ENCODE peak calls at places on chromosomes 4 and X, in ten cellular contexts. P is fibroblast of pulmonary artery; Y is activated CD8-positive, alpha-beta T cell treated with anti-CD3 and anti-CD28 coated beads for 36 hours; T is T47D; L is HFF-Myc; B is AG10803; R is activated T-cell treated with anti-CD3 and anti-CD28 coated beads for 48 hours; K is endodermal cell; D is HTR-8/SVneo; N is amniotic epithelial cell. Q is an unnamed sample.

GRCh38 chrX:121836000-121836399 is 788.6 kb downstream of the GLUD2 start:
- DNase-seq in P (no peak), Y (no peak), T (no peak), L (no peak), B (no peak), R (no peak), K (no peak), D (no peak), N (no peak), Q (no peak)

GRCh38 chrX:17154001-17154400 is 207.5 kb downstream of the REPS2 start:
- DNase-seq in P (no peak), Y (no peak), T (no peak), L (no peak), B (no peak), R (no peak), K (no peak), D (no peak), N (no peak), Q (no peak)

GRCh38 chrX:17552251-17552650 is 177.3 kb downstream of the NHS start:
- DNase-seq in P (peak; percentile 59), Y (no peak), T (no peak), L (no peak), B (peak; percentile 37), R (no peak), K (no peak), D (no peak), N (no peak), Q (no peak)

GRCh38 chrX:1420371-1420770 is 28.5 kb upstream of the SLC25A6 start:
- DNase-seq in P (no peak), Y (no peak), T (no peak), L (no peak), B (no peak), R (no peak), K (no peak), D (no peak), N (no peak), Q (no peak)

GRCh38 chrX:16986169-16986568 is 39.7 kb downstream of the REPS2 start:
- DNase-seq in P (no peak), Y (no peak), T (no peak), L (no peak), B (no peak), R (no peak), K (no peak), D (no peak), N (no peak), Q (no peak)

GRCh38 chr4:166435449-166435848 is 562.4 kb downstream of the TLL1 start:
- DNase-seq in P (peak; percentile 90), Y (no peak), T (no peak), L (peak; percentile 15), B (peak; percentile 53), R (no peak), K (no peak), D (peak; percentile 31), N (peak; percentile 91), Q (no peak)

GRCh38 chr4:178778500-178778899 is 1336.3 kb upstream of the AGA start:
- DNase-seq in P (no peak), Y (no peak), T (peak; percentile 9), L (no peak), B (no peak), R (no peak), K (no peak), D (no peak), N (no peak), Q (no peak)

GRCh38 chr4:123562994-123563745 is 166.6 kb downstream of the SPRY1 start:
- DNase-seq in P (peak; percentile 27), Y (no peak), T (no peak), L (no peak), B (no peak), R (no peak), K (no peak), D (no peak), N (peak; percentile 88), Q (no peak)

GRCh38 chrX:131792789-131793462 is 230.2 kb upstream of the STK26 start:
- DNase-seq in P (no peak), Y (no peak), T (peak; percentile 94), L (no peak), B (peak; percentile 42), R (no peak), K (no peak), D (no peak), N (no peak), Q (no peak)

GRCh38 chrX:74138943-74139342 is 165.0 kb upstream of the ZCCHC13 start:
- DNase-seq in P (no peak), Y (no peak), T (no peak), L (no peak), B (no peak), R (no peak), K (no peak), D (no peak), N (no peak), Q (no peak)

GRCh38 chr4:103719320-103720204 is at the start of gene TACR3:
- DNase-seq in P (no peak), Y (no peak), T (no peak), L (no peak), B (no peak), R (no peak), K (peak; percentile 85), D (no peak), N (no peak), Q (no peak)

GRCh38 chr4:98262431-98262830 is 1.2 kb downstream of the RAP1GDS1 start:
- DNase-seq in P (no peak), Y (no peak), T (no peak), L (no peak), B (peak; percentile 13), R (no peak), K (no peak), D (no peak), N (peak; percentile 14), Q (no peak)

GRCh38 chr4:65580551-65580950 is 89.7 kb downstream of the EPHA5 start:
- DNase-seq in P (peak; percentile 27), Y (no peak), T (no peak), L (no peak), B (no peak), R (no peak), K (no peak), D (no peak), N (peak; percentile 22), Q (no peak)

GRCh38 chrX:21638311-21638710 is 19.8 kb downstream of the KLHL34 start:
- DNase-seq in P (peak; percentile 1), Y (no peak), T (no peak), L (no peak), B (peak; percentile 61), R (no peak), K (no peak), D (no peak), N (peak; percentile 82), Q (no peak)

GRCh38 chrX:118973389-118974087 is 880 bp upstream of the LONRF3 start:
- DNase-seq in P (no peak), Y (no peak), T (no peak), L (no peak), B (no peak), R (no peak), K (no peak), D (no peak), N (no peak), Q (peak; percentile 48)

GRCh38 chrX:49120104-49120503 is 3.4 kb downstream of the GPKOW start:
- DNase-seq in P (peak; percentile 11), Y (no peak), T (peak; percentile 52), L (no peak), B (no peak), R (no peak), K (no peak), D (no peak), N (no peak), Q (no peak)

GRCh38 chr4:183438458-183439113 is 5.8 kb upstream of the CDKN2AIP start:
- DNase-seq in P (peak; percentile 66), Y (no peak), T (peak; percentile 62), L (peak; percentile 70), B (peak; percentile 16), R (no peak), K (no peak), D (peak; percentile 54), N (peak; percentile 82), Q (no peak)

GRCh38 chrX:41781500-41781899 is 57.5 kb downstream of the GPR82 start:
- DNase-seq in P (peak; percentile 60), Y (peak; percentile 17), T (peak; percentile 47), L (no peak), B (peak; percentile 45), R (no peak), K (no peak), D (peak; percentile 13), N (peak; percentile 43), Q (no peak)

GRCh38 chr4:140893939-140894338 is 137.8 kb upstream of the TBC1D9 start:
- DNase-seq in P (peak; percentile 14), Y (no peak), T (no peak), L (peak; percentile 86), B (peak; percentile 92), R (no peak), K (no peak), D (no peak), N (peak; percentile 19), Q (no peak)

GRCh38 chr4:61992351-61992750 is 792.2 kb downstream of the ADGRL3 start:
- DNase-seq in P (no peak), Y (no peak), T (no peak), L (no peak), B (no peak), R (no peak), K (no peak), D (no peak), N (no peak), Q (no peak)

GRCh38 chrX:120426599-120426998 is 42.5 kb downstream of the LAMP2 start:
- DNase-seq in P (peak; percentile 12), Y (no peak), T (no peak), L (no peak), B (peak; percentile 15), R (no peak), K (no peak), D (no peak), N (no peak), Q (no peak)

GRCh38 chrX:147803948-147804347 is 107.8 kb upstream of the FMR1 start:
- DNase-seq in P (peak; percentile 0), Y (peak; percentile 8), T (peak; percentile 33), L (no peak), B (peak; percentile 0), R (no peak), K (no peak), D (peak; percentile 5), N (no peak), Q (no peak)

GRCh38 chr4:124610214-124610613 is 102.3 kb downstream of the ANKRD50 start:
- DNase-seq in P (no peak), Y (no peak), T (peak; percentile 62), L (no peak), B (no peak), R (no peak), K (no peak), D (no peak), N (no peak), Q (no peak)

GRCh38 chr4:81337211-81337610 is 122.2 kb upstream of the PRKG2 start:
- DNase-seq in P (no peak), Y (no peak), T (no peak), L (no peak), B (peak; percentile 62), R (no peak), K (no peak), D (no peak), N (no peak), Q (no peak)

GRCh38 chrX:70196961-70197805 is 19.9 kb downstream of the DGAT2L6 start:
- DNase-seq in P (peak; percentile 61), Y (peak; percentile 78), T (peak; percentile 62), L (no peak), B (peak; percentile 36), R (peak; percentile 41), K (peak; percentile 86), D (peak; percentile 71), N (peak; percentile 54), Q (no peak)

GRCh38 chr4:45004847-45005565 is 278.6 kb upstream of the GNPDA2 start:
- DNase-seq in P (peak; percentile 1), Y (no peak), T (no peak), L (no peak), B (no peak), R (no peak), K (no peak), D (peak; percentile 5), N (no peak), Q (no peak)

GRCh38 chrX:70301716-70302115 is 11.8 kb downstream of the KIF4A start:
- DNase-seq in P (peak; percentile 68), Y (no peak), T (no peak), L (no peak), B (peak; percentile 57), R (no peak), K (no peak), D (no peak), N (peak; percentile 86), Q (no peak)

GRCh38 chr4:63505714-63506460 is 903.4 kb downstream of the TECRL start:
- DNase-seq in P (no peak), Y (no peak), T (no peak), L (no peak), B (no peak), R (no peak), K (peak; percentile 60), D (no peak), N (no peak), Q (no peak)